ENCODE peak calls at places on chromosomes 12 and 14, in six cellular contexts. N is CD4-positive, alpha-beta memory T cell; U is mucosa of gallbladder; R is sciatic nerve; G is RKO; S is amniotic stem cell. I is an unnamed sample.

GRCh38 chr12:55619352-55620138 is 17.1 kb upstream of the OR10P1 start:
- DNase-seq in N (peak; percentile 67), U (peak; percentile 74), R (no peak), G (peak; percentile 93), S (peak; percentile 85), I (peak; percentile 83)

GRCh38 chr14:63952933-63953437 is 100.2 kb downstream of the SYNE2 start:
- DNase-seq in N (no peak), U (no peak), R (no peak), G (no peak), S (peak; percentile 4), I (no peak)

GRCh38 chr12:24226745-24227350 is 277.4 kb upstream of the SOX5 start:
- DNase-seq in N (no peak), U (peak; percentile 16), R (no peak), G (peak; percentile 5), S (no peak), I (no peak)

GRCh38 chr12:131261906-131262305 is 308.2 kb downstream of the ADGRD1 start:
- DNase-seq in N (no peak), U (no peak), R (no peak), G (no peak), S (no peak), I (no peak)

GRCh38 chr12:122823429-122823828 is 11.8 kb upstream of the HIP1R start:
- DNase-seq in N (no peak), U (no peak), R (no peak), G (no peak), S (no peak), I (peak; percentile 91)

GRCh38 chr12:51938744-51939143 is 12.8 kb upstream of the ACVR1B start:
- DNase-seq in N (no peak), U (no peak), R (no peak), G (no peak), S (no peak), I (peak; percentile 40)

GRCh38 chr12:27060740-27061139 is 21.6 kb downstream of the C12orf71 start:
- DNase-seq in N (no peak), U (no peak), R (no peak), G (no peak), S (no peak), I (no peak)

GRCh38 chr12:111367661-111368221 is 1.2 kb downstream of the PHETA1 start:
- DNase-seq in N (no peak), U (peak; percentile 77), R (no peak), G (peak; percentile 70), S (no peak), I (peak; percentile 97)

GRCh38 chr14:71701990-71702389 is 230.2 kb upstream of the RGS6 start:
- DNase-seq in N (no peak), U (no peak), R (no peak), G (no peak), S (no peak), I (no peak)

GRCh38 chr12:132144115-132145071 is at the start of the genes DDX51 and NOC4L:
- DNase-seq in N (peak; percentile 95), U (peak; percentile 96), R (peak; percentile 97), G (peak; percentile 92), S (peak; percentile 67), I (peak; percentile 90)

GRCh38 chr12:75754698-75755097 is 243.3 kb upstream of the KRR1 start:
- DNase-seq in N (no peak), U (no peak), R (no peak), G (no peak), S (no peak), I (no peak)

GRCh38 chr14:46063872-46064271 is 587.7 kb downstream of the RPL10L start:
- DNase-seq in N (no peak), U (no peak), R (no peak), G (no peak), S (no peak), I (no peak)

GRCh38 chr14:56299306-56299984 is 181.2 kb downstream of the PELI2 start:
- DNase-seq in N (no peak), U (no peak), R (no peak), G (no peak), S (no peak), I (no peak)

GRCh38 chr12:112149596-112149995 is 24.2 kb downstream of the TRAFD1 start:
- DNase-seq in N (no peak), U (peak; percentile 22), R (no peak), G (no peak), S (no peak), I (no peak)

GRCh38 chr12:11658796-11659195 is 9.3 kb downstream of the ETV6 start:
- DNase-seq in N (no peak), U (no peak), R (no peak), G (no peak), S (peak; percentile 40), I (no peak)

GRCh38 chr12:124228050-124228711 is 66.7 kb upstream of the RFLNA start:
- DNase-seq in N (no peak), U (no peak), R (no peak), G (no peak), S (no peak), I (no peak)

GRCh38 chr14:73026243-73026844 is 562 bp downstream of the ZFYVE1 start:
- DNase-seq in N (peak; percentile 3), U (no peak), R (peak; percentile 66), G (no peak), S (no peak), I (peak; percentile 18)

GRCh38 chr14:84254205-84254788 is 1275.6 kb upstream of the FLRT2 start:
- DNase-seq in N (no peak), U (no peak), R (no peak), G (no peak), S (no peak), I (no peak)

GRCh38 chr12:13887774-13888388 is 93.5 kb downstream of the GRIN2B start:
- DNase-seq in N (no peak), U (no peak), R (no peak), G (no peak), S (no peak), I (peak; percentile 78)

I was measured in small intestine.